ENCODE peak calls at places on chromosomes 7 and 10, in six cellular contexts. L, J, W, P, V and E are unnamed samples. For H3K36me3, the result is how much of the 10 kb centered on the place peaks cover.

GRCh38 chr10:13883843-13884444 is 297.2 kb downstream of the PRPF18 start:
- DNase-seq in J (no peak), W (no peak), P (no peak), L (no peak), V (no peak), E (no peak)

GRCh38 chr10:77149001-77149400 is 488.6 kb downstream of the KCNMA1 start:
- DNase-seq in V (no peak), W (no peak), J (no peak), P (no peak), L (no peak), E (no peak)

GRCh38 chr10:4953405-4953804 is 9.8 kb upstream of the AKR1C1 start:
- DNase-seq in V (no peak), J (no peak), P (no peak), L (no peak), W (no peak), E (no peak)

GRCh38 chr10:77507313-77507712 is 130.3 kb downstream of the KCNMA1 start:
- DNase-seq in P (no peak), J (no peak), W (no peak), L (no peak), V (no peak), E (no peak)

GRCh38 chr10:43390791-43391190 is 18.2 kb downstream of the HNRNPF start:
- DNase-seq in V (no peak), L (no peak), J (peak), P (no peak), W (no peak), E (peak)

GRCh38 chr7:39720586-39720985 is 97.2 kb downstream of the RALA start:
- DNase-seq in V (no peak), W (no peak), L (no peak), J (peak), P (peak), E (no peak)

GRCh38 chr7:96546426-96546825 is 163.2 kb downstream of the SEM1 start:
- DNase-seq in L (no peak), P (no peak), W (no peak), V (no peak), J (no peak), E (no peak)

GRCh38 chr10:15208221-15208620 is 39.7 kb upstream of the NMT2 start:
- DNase-seq in L (no peak), P (no peak), V (no peak), W (no peak), J (no peak), E (no peak)

GRCh38 chr10:126387931-126388911 is at the start of gene ADAM12:
- DNase-seq in W (no peak), V (no peak), J (peak), L (peak), P (no peak), E (peak)

GRCh38 chr10:110456046-110456445 is 41.7 kb upstream of the DUSP5 start:
- DNase-seq in V (no peak), W (no peak), P (peak), L (no peak), J (no peak), E (no peak)

GRCh38 chr7:125363873-125364272 is 434.2 kb upstream of the POT1 start:
- DNase-seq in P (no peak), L (no peak), V (no peak), W (no peak), J (no peak), E (peak)

GRCh38 chr10:30505543-30506298 is 71.7 kb downstream of the MAP3K8 start:
- DNase-seq in L (no peak), J (no peak), P (no peak), W (no peak), V (no peak), E (no peak)

GRCh38 chr10:58775960-58776574 is 263.4 kb downstream of the BICC1 start:
- DNase-seq in W (no peak), L (no peak), V (no peak), P (no peak), J (peak), E (peak)

GRCh38 chr7:30668102-30668501 is 14.2 kb downstream of the CRHR2 start:
- DNase-seq in W (no peak), V (no peak), J (no peak), L (no peak), P (no peak), E (no peak)

GRCh38 chr7:69906309-69906995 is 308.2 kb downstream of the AUTS2 start:
- DNase-seq in L (no peak), P (no peak), W (no peak), J (no peak), V (no peak), E (no peak)

GRCh38 chr7:11166051-11166450 is 192.4 kb downstream of the PHF14 start:
- DNase-seq in V (no peak), P (no peak), W (no peak), L (no peak), J (no peak), E (no peak)

DNA sequence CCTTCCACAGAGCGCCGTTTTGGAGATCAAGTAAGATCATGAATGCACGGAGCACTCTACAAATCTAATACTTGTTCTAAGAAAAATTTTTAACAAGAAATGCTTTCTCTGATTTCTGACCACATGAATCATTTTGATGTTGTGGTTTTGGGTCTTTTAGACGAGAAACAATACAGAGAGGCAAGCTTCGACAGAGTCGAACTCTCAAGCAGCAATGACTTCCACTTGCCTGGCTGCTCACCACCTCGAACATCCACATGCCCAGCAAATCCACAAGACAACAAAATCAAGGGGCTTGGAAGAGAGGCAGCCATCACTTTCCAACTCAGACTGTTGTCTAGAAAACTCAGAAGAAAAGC is 69.4 kb upstream of the GSDME start:
- DNase-seq in V (no peak), J (no peak), L (no peak), P (no peak), W (no peak), E (no peak)
- H3K27ac ChIP-seq in V (peak), J (no peak), L (peak), P (peak), W (no peak), E (peak)

GRCh38 chr7:44760034-44760580 is 11.5 kb downstream of the ZMIZ2 start:
- DNase-seq in J (no peak), V (no peak), L (no peak), P (no peak), W (no peak), E (no peak)

GRCh38 chr7:44764081-44764480 is 15.4 kb downstream of the ZMIZ2 start:
- DNase-seq in W (no peak), P (no peak), V (no peak), L (no peak), J (no peak), E (no peak)

GRCh38 chr7:44761207-44762161 is 12.8 kb downstream of the ZMIZ2 start:
- DNase-seq in L (peak), J (peak), V (peak), P (peak), W (no peak), E (no peak)

GRCh38 chr7:44762726-44763522 is 14.3 kb downstream of the ZMIZ2 start:
- DNase-seq in V (no peak), W (no peak), P (no peak), L (no peak), J (no peak), E (no peak)

DNA sequence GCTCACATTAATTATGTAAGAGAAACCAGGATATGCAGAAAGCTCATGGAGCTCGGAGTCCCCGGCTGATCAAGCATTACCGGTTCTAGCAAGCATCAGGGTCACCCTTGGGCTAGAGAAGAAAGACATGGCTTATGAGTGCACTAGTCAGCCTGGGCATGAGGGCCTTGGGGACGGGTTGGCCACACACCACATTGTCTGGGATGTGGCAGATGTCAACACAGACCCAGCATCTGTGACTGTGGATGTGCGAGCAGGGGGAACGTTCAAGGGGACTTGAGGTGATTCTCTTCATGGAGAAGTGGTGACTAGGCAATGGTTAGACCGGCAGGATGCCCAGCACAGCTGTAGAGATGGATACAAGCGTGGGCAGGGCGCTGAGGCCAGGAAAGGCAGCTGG is 13.7 kb downstream of the ZMIZ2 start:
- DNase-seq in L (no peak), W (no peak), V (no peak), J (no peak), P (no peak), E (no peak)
- H3K36me3 ChIP-seq in L (under half), W (under half), V (half or more), J (under half), P (half or more), E (half or more)

GRCh38 chr7:36278767-36279171 is 110.9 kb upstream of the ANLN start:
- DNase-seq in J (peak), P (no peak), V (no peak), L (no peak), W (no peak), E (peak)

GRCh38 chr7:36280840-36281812 is 108.5 kb upstream of the ANLN start:
- DNase-seq in V (peak), W (no peak), L (peak), P (peak), J (peak), E (peak)

GRCh38 chr7:36278069-36278766 is 111.4 kb upstream of the ANLN start:
- DNase-seq in L (no peak), W (no peak), J (no peak), V (no peak), P (no peak), E (no peak)

GRCh38 chr7:36279251-36279925 is 110.3 kb upstream of the ANLN start:
- DNase-seq in V (no peak), P (no peak), L (no peak), J (no peak), W (no peak), E (no peak)

GRCh38 chr7:36279926-36280315 is 109.7 kb upstream of the ANLN start:
- DNase-seq in J (no peak), L (no peak), P (no peak), V (no peak), W (no peak), E (no peak)
- H3K27ac ChIP-seq in J (no peak), L (peak), P (no peak), V (no peak), W (no peak), E (no peak)

DNA sequence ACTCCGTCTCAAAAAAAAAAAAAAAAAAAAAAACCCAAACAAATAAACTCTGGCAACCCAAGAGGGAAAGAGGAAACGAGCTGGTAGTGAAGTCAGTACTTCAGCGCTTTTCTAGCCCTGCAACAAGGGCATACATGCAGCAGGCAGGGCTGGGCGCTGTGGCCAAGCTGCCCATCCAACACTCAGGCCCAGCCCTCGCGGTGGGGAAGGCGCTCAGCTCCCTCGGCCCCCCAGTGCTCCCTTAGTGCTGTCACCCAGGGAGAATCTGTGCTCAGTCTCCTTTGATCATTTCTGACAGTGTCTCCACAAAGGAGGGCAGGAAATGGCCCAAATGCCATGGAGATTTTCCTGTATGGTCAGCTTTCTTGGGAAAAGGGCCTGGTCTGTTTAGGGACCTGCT is 97.2 kb downstream of the SMURF1 start:
- DNase-seq in W (no peak), P (no peak), J (peak), L (no peak), V (no peak), E (no peak)
- H3K36me3 ChIP-seq in W (under half), P (half or more), J (under half), L (under half), V (half or more), E (half or more)

GRCh38 chr10:96988421-96988820 is 156.3 kb downstream of the LCOR start:
- DNase-seq in V (no peak), J (no peak), P (no peak), W (no peak), L (no peak), E (no peak)
- H3K27ac ChIP-seq in V (no peak), J (no peak), P (no peak), W (no peak), L (no peak), E (no peak)

GRCh38 chr7:104192434-104192833 is 15.4 kb downstream of the ORC5 start:
- DNase-seq in V (no peak), J (no peak), L (no peak), P (no peak), W (no peak), E (no peak)
- H3K36me3 ChIP-seq in V (half or more), J (under half), L (under half), P (under half), W (under half), E (under half)

DNA sequence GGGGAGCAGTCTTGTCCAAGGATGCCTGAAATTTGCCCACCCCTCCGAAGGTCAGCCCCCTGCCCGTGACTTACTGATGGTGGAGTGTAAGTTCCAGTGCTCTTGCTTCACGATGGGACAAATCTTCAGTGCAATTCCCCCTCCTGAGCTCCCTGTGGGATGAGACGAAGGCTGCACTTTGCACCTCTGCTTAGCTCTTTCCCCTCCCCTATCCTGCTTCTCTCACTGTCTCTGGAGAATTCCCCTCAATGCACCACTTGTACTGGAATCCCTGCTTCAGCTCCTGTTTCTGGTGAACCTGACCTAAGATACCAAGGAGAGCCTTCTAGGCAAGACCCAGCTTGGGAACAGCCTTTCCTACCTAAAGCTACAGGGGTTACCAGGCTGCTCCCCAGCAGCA is 122.9 kb upstream of the ZMIZ1 start:
- DNase-seq in V (no peak), P (no peak), L (no peak), J (no peak), W (no peak), E (no peak)
- H3K27ac ChIP-seq in V (no peak), P (no peak), L (peak), J (no peak), W (no peak), E (no peak)

DNA sequence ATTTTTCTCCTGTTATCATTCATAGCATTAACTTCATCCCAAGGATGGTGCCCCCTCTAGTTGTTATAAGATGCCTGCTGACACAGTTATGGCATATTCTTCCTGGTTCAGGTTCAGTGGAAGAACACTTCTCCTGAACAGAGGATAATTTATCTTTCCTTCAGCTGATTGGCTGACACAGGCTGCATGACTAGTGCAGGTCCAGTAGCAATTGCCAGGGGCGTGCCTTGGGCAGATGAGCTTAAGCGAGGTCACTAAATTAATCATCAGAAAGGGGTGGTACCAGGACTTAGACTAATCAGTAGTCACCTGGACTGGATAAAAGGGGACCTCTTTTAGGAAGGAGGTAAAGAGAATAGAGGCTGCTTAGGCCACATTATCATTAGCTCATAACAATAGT is 42.3 kb downstream of the BZW2 start:
- DNase-seq in J (peak), W (no peak), V (no peak), P (no peak), L (no peak), E (no peak)
- H3K36me3 ChIP-seq in J (under half), W (under half), V (half or more), P (under half), L (under half), E (under half)

GRCh38 chr10:125020386-125020785 is 78.5 kb downstream of the ZRANB1 start:
- DNase-seq in J (no peak), P (no peak), W (no peak), V (no peak), L (no peak), E (no peak)

GRCh38 chr10:125022671-125023070 is 80.7 kb downstream of the ZRANB1 start:
- DNase-seq in J (no peak), L (no peak), W (no peak), V (no peak), P (no peak), E (no peak)

GRCh38 chr10:125021686-125022374 is 79.9 kb downstream of the ZRANB1 start:
- DNase-seq in J (no peak), L (no peak), V (no peak), P (no peak), W (no peak), E (no peak)

GRCh38 chr10:125018576-125019143 is 76.7 kb downstream of the ZRANB1 start:
- DNase-seq in V (no peak), W (no peak), L (no peak), J (no peak), P (no peak), E (no peak)

DNA sequence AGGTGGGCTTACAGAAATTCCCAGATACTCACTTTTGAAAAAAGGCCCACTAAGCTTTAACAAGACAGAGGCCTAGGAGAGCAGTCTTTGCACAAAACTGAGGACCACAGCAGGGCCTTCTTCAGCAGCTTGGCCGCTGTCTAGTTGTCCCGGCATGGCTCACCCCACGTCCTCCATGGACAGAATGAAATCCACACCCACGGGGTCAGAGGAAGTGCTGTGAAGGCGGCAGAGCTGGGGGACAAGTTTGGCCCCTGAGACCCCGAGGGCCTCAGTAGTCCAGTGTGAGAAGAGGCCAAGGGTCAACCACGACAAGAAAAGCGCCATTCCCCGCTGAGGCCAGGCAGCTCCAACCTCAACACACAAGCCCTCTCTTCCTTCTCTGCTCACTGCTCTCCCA is 78.9 kb downstream of the ZRANB1 start:
- DNase-seq in W (no peak), J (no peak), P (no peak), V (no peak), L (no peak), E (no peak)
- H3K27ac ChIP-seq in W (no peak), J (no peak), P (no peak), V (no peak), L (no peak), E (no peak)

GRCh38 chr10:97454330-97455036 is 8.5 kb downstream of the ZDHHC16 start:
- DNase-seq in J (no peak), P (peak), W (no peak), L (peak), V (no peak), E (no peak)
- H3K36me3 ChIP-seq in J (under half), P (under half), W (under half), L (under half), V (half or more), E (half or more)